ENCODE peak calls at places on chromosomes 12 and 14, in six cellular contexts. R, B, T, O, L and Y are unnamed samples.
A peak's percentile ranks its signal among the peaks of the same experiment; 100 is the strongest.

GRCh38 chr14:104510794-104511611 is 68.6 kb upstream of the C14orf180 start:
- DNase-seq in T (no peak), R (peak; percentile 90), L (no peak), B (no peak), O (no peak), Y (peak; percentile 84)

GRCh38 chr14:64788706-64789105 is 84.5 kb downstream of the PLEKHG3 start:
- DNase-seq in B (no peak), T (no peak), O (peak; percentile 88), R (no peak), L (peak; percentile 93), Y (no peak)

GRCh38 chr12:45789025-45789424 is 59.5 kb downstream of the ARID2 start:
- DNase-seq in L (no peak), O (peak; percentile 13), R (no peak), T (no peak), B (no peak), Y (no peak)

GRCh38 chr12:128801879-128802391 is 21.8 kb downstream of the SLC15A4 start:
- DNase-seq in B (no peak), T (no peak), R (no peak), O (peak; percentile 49), L (peak; percentile 45), Y (no peak)

GRCh38 chr12:103547929-103548328 is 39.1 kb upstream of the STAB2 start:
- DNase-seq in O (no peak), L (no peak), T (no peak), B (no peak), R (no peak), Y (no peak)

GRCh38 chr14:42510071-42510470 is 903.4 kb downstream of the LRFN5 start:
- DNase-seq in L (no peak), R (no peak), T (no peak), B (no peak), O (no peak), Y (no peak)

GRCh38 chr12:25689996-25690501 is 137.0 kb upstream of the LMNTD1 start:
- DNase-seq in R (peak; percentile 42), T (no peak), O (no peak), B (peak; percentile 73), L (no peak), Y (no peak)

GRCh38 chr12:117111386-117112267 is 12.4 kb upstream of the TESC start:
- DNase-seq in O (no peak), B (no peak), R (no peak), L (no peak), T (no peak), Y (no peak)

GRCh38 chr12:77299001-77299400 is 233.6 kb upstream of the E2F7 start:
- DNase-seq in L (no peak), B (no peak), R (no peak), T (no peak), O (no peak), Y (no peak)

GRCh38 chr14:23066855-23067744 is 9.8 kb upstream of the CDH24 start:
- DNase-seq in B (peak; percentile 66), L (no peak), O (no peak), T (peak; percentile 9), R (no peak), Y (peak; percentile 65)

GRCh38 chr12:70560671-70561070 is 76.6 kb downstream of the PTPRB start:
- DNase-seq in O (no peak), R (no peak), L (no peak), B (no peak), T (no peak), Y (no peak)

GRCh38 chr14:70357557-70357956 is 1.9 kb downstream of the COX16 start:
- DNase-seq in O (no peak), L (no peak), R (no peak), T (no peak), B (no peak), Y (no peak)

GRCh38 chr12:116594325-116595038 is 35.3 kb downstream of the MAP1LC3B2 start:
- DNase-seq in L (no peak), T (peak; percentile 53), R (no peak), O (no peak), B (no peak), Y (no peak)

GRCh38 chr14:47186491-47186890 is 488.9 kb downstream of the MDGA2 start:
- DNase-seq in T (no peak), B (no peak), O (peak; percentile 49), R (no peak), L (no peak), Y (no peak)

GRCh38 chr12:63930971-63931370 is 86.5 kb downstream of the SRGAP1 start:
- DNase-seq in L (peak; percentile 68), T (no peak), R (no peak), B (no peak), O (peak; percentile 45), Y (no peak)

GRCh38 chr12:108852674-108853073 is 4.7 kb downstream of the SSH1 start:
- DNase-seq in T (no peak), L (no peak), R (no peak), B (no peak), O (no peak), Y (no peak)

GRCh38 chr12:52074006-52074405 is 4.2 kb downstream of the ATG101 start:
- DNase-seq in O (peak; percentile 70), L (peak; percentile 53), R (peak; percentile 78), B (peak; percentile 80), T (no peak), Y (peak; percentile 91)

GRCh38 chr12:52073531-52073950 is 3.8 kb downstream of the ATG101 start:
- DNase-seq in B (peak; percentile 44), T (no peak), L (no peak), R (no peak), O (no peak), Y (no peak)

GRCh38 chr12:52069410-52070242 is at the start of gene ATG101:
- DNase-seq in R (peak; percentile 91), T (peak; percentile 96), L (peak; percentile 93), B (peak; percentile 95), O (peak; percentile 98), Y (peak; percentile 95)

GRCh38 chr12:52067081-52067374 is 2.8 kb upstream of the ATG101 start:
- DNase-seq in R (no peak), B (no peak), L (no peak), O (no peak), T (no peak), Y (no peak)

DNA sequence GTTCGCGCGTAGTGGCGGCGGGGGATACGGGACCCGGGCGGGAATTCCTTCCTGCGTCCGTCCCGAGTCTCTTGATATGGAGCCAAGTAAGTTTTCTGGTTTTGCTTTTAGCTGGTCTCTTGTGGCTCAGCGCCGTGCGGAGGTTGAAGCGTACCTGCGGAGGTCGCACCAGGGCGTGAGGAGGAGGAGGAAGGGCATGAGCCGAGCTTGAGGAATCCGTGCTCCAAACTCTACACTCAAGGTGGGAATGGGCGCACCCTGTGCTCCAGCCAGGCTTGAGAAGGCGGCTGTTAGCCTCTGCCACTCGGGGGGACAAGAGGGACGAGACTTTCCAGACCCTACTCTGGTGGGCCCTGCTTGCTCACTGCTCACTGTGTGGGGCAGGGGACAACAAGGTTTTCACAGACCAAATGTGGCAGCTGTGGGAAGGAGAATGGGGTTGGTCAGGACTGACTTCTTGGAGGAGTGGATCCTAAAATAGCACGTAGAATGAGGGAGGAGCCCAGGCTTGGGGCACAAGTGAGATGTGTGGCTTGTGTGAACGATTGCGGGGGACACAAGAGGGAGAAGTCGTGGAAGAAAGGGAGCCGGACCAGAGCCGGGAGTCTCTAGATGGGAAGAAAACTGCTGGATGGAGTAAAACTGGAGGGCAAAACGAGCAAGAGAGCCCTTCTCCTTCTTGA is 606 bp downstream of the ATG101 start:
- DNase-seq in B (no peak), O (no peak), R (no peak), L (no peak), T (no peak), Y (no peak)
- TF ChIP-seq CTCF in B (no peak), O (no peak), R (no peak), L (no peak), T (no peak), Y (no peak)

GRCh38 chr12:49674318-49674985 is 32.8 kb downstream of the FMNL3 start:
- DNase-seq in B (no peak), O (peak; percentile 45), R (no peak), T (no peak), L (peak; percentile 12), Y (no peak)

GRCh38 chr12:49671051-49671765 is 36.0 kb downstream of the FMNL3 start:
- DNase-seq in R (peak; percentile 54), B (peak; percentile 62), L (no peak), O (no peak), T (no peak), Y (no peak)

GRCh38 chr12:49675137-49675536 is 32.1 kb downstream of the FMNL3 start:
- DNase-seq in T (no peak), R (no peak), B (no peak), L (no peak), O (peak; percentile 47), Y (no peak)

GRCh38 chr12:49672351-49673181 is 34.6 kb downstream of the FMNL3 start:
- DNase-seq in R (no peak), O (no peak), L (no peak), B (no peak), T (no peak), Y (no peak)

GRCh38 chr12:49673446-49674317 is 33.5 kb downstream of the FMNL3 start:
- DNase-seq in T (peak; percentile 55), L (peak; percentile 90), R (peak; percentile 92), B (peak; percentile 96), O (peak; percentile 96), Y (peak; percentile 95)
- TF ChIP-seq CTCF in T (no peak), L (peak; percentile 60), R (peak; percentile 38), B (peak; percentile 23), O (peak; percentile 10), Y (peak; percentile 35)

GRCh38 chr12:47849261-47849660 is 29.6 kb upstream of the HDAC7 start:
- DNase-seq in T (no peak), B (no peak), O (no peak), L (no peak), R (no peak), Y (no peak)

GRCh38 chr12:47846294-47846996 is 26.7 kb upstream of the HDAC7 start:
- DNase-seq in T (no peak), R (no peak), O (no peak), L (no peak), B (no peak), Y (no peak)

GRCh38 chr12:47851303-47851952 is 31.7 kb upstream of the HDAC7 start:
- DNase-seq in R (no peak), O (no peak), T (no peak), L (no peak), B (no peak), Y (no peak)

GRCh38 chr12:47850153-47851084 is 30.7 kb upstream of the HDAC7 start:
- DNase-seq in T (no peak), R (no peak), L (no peak), B (no peak), O (no peak), Y (no peak)

GRCh38 chr12:47848853-47849252 is 29.1 kb upstream of the HDAC7 start:
- DNase-seq in L (no peak), O (no peak), B (no peak), T (no peak), R (no peak), Y (no peak)
- TF ChIP-seq CTCF in L (no peak), O (no peak), B (no peak), T (no peak), R (no peak), Y (no peak)

DNA sequence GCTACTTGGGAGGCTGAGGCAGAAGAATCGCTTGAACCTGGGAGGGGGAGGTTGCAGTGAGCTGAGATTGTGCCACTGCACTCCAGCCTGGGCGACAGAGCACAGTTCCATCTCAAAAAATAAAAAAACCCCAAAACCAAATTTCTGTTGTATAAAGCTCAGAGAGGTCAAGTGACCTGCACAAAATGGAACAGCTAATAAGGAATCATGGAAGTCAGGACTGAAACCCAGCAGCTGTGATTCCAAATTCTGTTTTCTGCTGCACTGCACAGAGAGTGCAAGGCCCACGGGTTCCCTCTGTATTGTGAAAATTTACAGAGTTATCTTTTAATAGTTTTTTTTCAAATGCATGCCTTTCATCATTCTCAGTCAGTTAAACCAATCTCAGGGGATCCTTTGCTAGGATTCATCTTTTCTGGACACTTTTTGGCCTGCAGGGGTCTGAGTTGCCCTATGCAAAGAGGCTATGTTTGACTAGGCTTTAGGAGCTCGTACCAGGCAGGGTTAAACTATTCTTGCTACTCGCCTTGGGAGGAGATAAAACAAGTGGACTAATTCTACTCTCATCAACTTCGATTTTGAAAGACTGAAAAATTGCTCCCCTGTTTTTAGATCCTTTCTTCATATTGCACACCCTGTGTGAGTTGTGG is 26.1 kb upstream of the AACS start:
- DNase-seq in L (no peak), O (no peak), R (no peak), T (no peak), B (no peak), Y (no peak)
- TF ChIP-seq CTCF in L (peak; percentile 21), O (no peak), R (no peak), T (no peak), B (no peak), Y (no peak)